ENCODE peak calls at places on chromosomes 3 and 15, in seven cellular contexts. T, Z, O, W, C, U and Q are unnamed samples.

GRCh38 chr15:70643783-70644125 is 119.6 kb downstream of the UACA start:
- DNase-seq in T (no peak), W (peak; percentile 35), O (no peak), Z (no peak), U (no peak), C (no peak), Q (peak; percentile 16)

GRCh38 chr3:124243253-124243859 is 251.4 kb upstream of the ROPN1 start:
- DNase-seq in O (no peak), W (no peak), C (no peak), T (no peak), Z (no peak), U (no peak), Q (no peak)

GRCh38 chr3:18919158-18919557 is 229.2 kb upstream of the KCNH8 start:
- DNase-seq in T (no peak), W (no peak), O (no peak), U (no peak), C (no peak), Z (no peak), Q (no peak)

GRCh38 chr3:112481342-112481870 is 17.9 kb downstream of the BTLA start:
- DNase-seq in O (no peak), U (no peak), W (no peak), C (no peak), T (no peak), Z (no peak), Q (no peak)

GRCh38 chr3:72343078-72343477 is 505.2 kb downstream of the SHQ1 start:
- DNase-seq in W (no peak), T (no peak), Z (no peak), O (peak; percentile 64), U (no peak), C (peak; percentile 61), Q (no peak)

GRCh38 chr3:72997421-72997961 is 880 bp downstream of the PPP4R2 start:
- DNase-seq in O (peak; percentile 56), U (no peak), T (peak; percentile 27), C (peak; percentile 50), W (no peak), Z (peak; percentile 22), Q (peak; percentile 18)

GRCh38 chr3:178270838-178271237 is 265.4 kb upstream of the KCNMB2 start:
- DNase-seq in T (no peak), O (no peak), U (no peak), Z (no peak), C (no peak), W (no peak), Q (no peak)

GRCh38 chr3:14303336-14304100 is 98.9 kb upstream of the SLC6A6 start:
- DNase-seq in W (no peak), C (no peak), O (no peak), U (no peak), Z (peak; percentile 16), T (no peak), Q (no peak)